ENCODE peak calls at places on chromosomes 2 and 18, in seven cellular contexts. Y is CD4-positive, CD25-positive, alpha-beta regulatory T cell; M is AG04450; P is thoracic aorta; K is adrenal gland; N is A549; F is OCI-LY7. U is an unnamed sample.

GRCh38 chr2:71609958-71610357 is 156.6 kb downstream of the DYSF start:
- DNase-seq in Y (no peak), M (no peak), P (no peak), K (peak), N (peak), F (peak), U (peak)

GRCh38 chr2:148796735-148797512 is 78.1 kb upstream of the KIF5C start:
- DNase-seq in Y (no peak), M (no peak), P (no peak), K (no peak), N (no peak), F (no peak), U (no peak)

GRCh38 chr2:240528406-240529040 is 29.3 kb downstream of the ANKMY1 start:
- DNase-seq in Y (no peak), M (no peak), P (no peak), K (no peak), N (no peak), F (no peak), U (no peak)

GRCh38 chr18:44497757-44498490 is 182.8 kb upstream of the SETBP1 start:
- DNase-seq in Y (no peak), M (no peak), P (no peak), K (no peak), N (no peak), F (no peak), U (no peak)

GRCh38 chr2:127392133-127392827 is 4.5 kb upstream of the MAP3K2 start:
- DNase-seq in Y (no peak), M (no peak), P (no peak), K (no peak), N (no peak), F (no peak), U (no peak)

GRCh38 chr2:237432484-237433092 is 18.6 kb upstream of the COL6A3 start:
- DNase-seq in Y (peak), M (no peak), P (no peak), K (no peak), N (peak), F (no peak), U (no peak)

GRCh38 chr2:23686405-23687029 is 240.4 kb downstream of the ATAD2B start:
- DNase-seq in Y (no peak), M (no peak), P (no peak), K (no peak), N (no peak), F (no peak), U (no peak)

GRCh38 chr18:70380915-70381896 is 92.4 kb downstream of the SOCS6 start:
- DNase-seq in Y (no peak), M (no peak), P (no peak), K (no peak), N (no peak), F (no peak), U (no peak)

GRCh38 chr2:241878007-241878970 is 8.8 kb downstream of the RTP5 start:
- DNase-seq in Y (peak), M (no peak), P (peak), K (peak), N (peak), F (peak), U (peak)

DNA sequence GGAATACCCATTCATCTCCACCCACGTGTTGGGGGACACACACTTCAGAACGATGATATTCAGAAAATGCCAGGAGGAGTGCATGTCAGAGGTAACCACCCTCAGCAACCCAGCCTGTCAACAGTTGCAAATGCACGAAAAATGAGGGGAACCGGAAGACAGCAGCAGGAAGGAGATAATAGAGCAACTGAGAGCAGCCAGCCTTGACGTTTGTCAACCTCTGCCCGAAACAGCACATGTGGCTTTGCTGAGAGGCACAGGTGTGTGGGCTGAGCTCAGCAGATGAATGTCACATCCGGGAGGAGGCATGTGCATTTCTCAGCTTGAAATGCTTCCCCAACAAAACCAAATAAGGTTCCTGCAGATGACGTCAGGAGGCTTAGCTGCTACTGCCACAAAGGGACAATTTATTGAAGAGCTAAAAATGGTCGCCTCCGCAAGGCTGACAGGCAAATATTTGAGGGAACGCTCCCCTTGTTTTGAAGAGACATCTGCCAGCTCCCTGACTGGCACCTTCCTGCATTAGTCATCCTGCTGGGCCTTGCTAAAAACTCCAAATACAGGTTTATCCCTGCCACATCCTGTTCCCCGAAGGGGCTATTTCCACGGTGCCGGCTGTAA is 419.0 kb downstream of the NBAS start:
- DNase-seq in Y (peak), M (no peak), P (no peak), K (no peak), N (no peak), F (peak), U (peak)
- H3K4me3 ChIP-seq in Y (peak), M (no peak), P (no peak), K (no peak), N (no peak), F (peak), U (no peak)

GRCh38 chr2:219416938-219417337 is 1.2 kb upstream of the DES start:
- DNase-seq in Y (no peak), M (no peak), P (no peak), K (no peak), N (no peak), F (no peak), U (no peak)

GRCh38 chr2:219419331-219420197 is 1.4 kb downstream of the DES start:
- DNase-seq in Y (no peak), M (no peak), P (no peak), K (no peak), N (no peak), F (no peak), U (no peak)

GRCh38 chr2:219418155-219418569 is at the start of gene DES:
- DNase-seq in Y (no peak), M (no peak), P (no peak), K (no peak), N (no peak), F (no peak), U (no peak)

GRCh38 chr2:219417374-219417773 is 803 bp upstream of the DES start:
- DNase-seq in Y (no peak), M (no peak), P (no peak), K (no peak), N (no peak), F (no peak), U (no peak)

GRCh38 chr2:219418570-219419189 is 503 bp downstream of the DES start:
- DNase-seq in Y (no peak), M (no peak), P (no peak), K (no peak), N (no peak), F (no peak), U (no peak)
- H3K4me3 ChIP-seq in Y (no peak), M (no peak), P (peak), K (no peak), N (no peak), F (no peak), U (no peak)

GRCh38 chr2:218310853-218311542 is 18.7 kb upstream of the TMBIM1 start:
- DNase-seq in Y (no peak), M (no peak), P (no peak), K (no peak), N (no peak), F (no peak), U (no peak)

GRCh38 chr2:218306184-218306920 is 14.0 kb upstream of the TMBIM1 start:
- DNase-seq in Y (no peak), M (no peak), P (no peak), K (no peak), N (no peak), F (no peak), U (no peak)

GRCh38 chr2:218301176-218301819 is 9.0 kb upstream of the TMBIM1 start:
- DNase-seq in Y (peak), M (peak), P (peak), K (peak), N (peak), F (peak), U (peak)

GRCh38 chr2:218307415-218308090 is 15.2 kb upstream of the TMBIM1 start:
- DNase-seq in Y (no peak), M (no peak), P (no peak), K (peak), N (no peak), F (no peak), U (no peak)

GRCh38 chr2:218305383-218305782 is 13.1 kb upstream of the TMBIM1 start:
- DNase-seq in Y (no peak), M (no peak), P (no peak), K (no peak), N (no peak), F (no peak), U (no peak)
- H3K4me3 ChIP-seq in Y (no peak), M (no peak), P (no peak), K (no peak), N (no peak), F (no peak), U (no peak)

GRCh38 chr2:120577896-120578295 is 157.8 kb upstream of the GLI2 start:
- DNase-seq in Y (no peak), M (no peak), P (no peak), K (no peak), N (no peak), F (no peak), U (no peak)

GRCh38 chr2:120578576-120579352 is 156.9 kb upstream of the GLI2 start:
- DNase-seq in Y (no peak), M (no peak), P (no peak), K (no peak), N (no peak), F (peak), U (no peak)

GRCh38 chr2:120575966-120576365 is 159.7 kb upstream of the GLI2 start:
- DNase-seq in Y (no peak), M (no peak), P (no peak), K (no peak), N (no peak), F (no peak), U (no peak)

GRCh38 chr2:120574620-120575019 is 161.0 kb upstream of the GLI2 start:
- DNase-seq in Y (no peak), M (no peak), P (no peak), K (no peak), N (no peak), F (no peak), U (no peak)

DNA sequence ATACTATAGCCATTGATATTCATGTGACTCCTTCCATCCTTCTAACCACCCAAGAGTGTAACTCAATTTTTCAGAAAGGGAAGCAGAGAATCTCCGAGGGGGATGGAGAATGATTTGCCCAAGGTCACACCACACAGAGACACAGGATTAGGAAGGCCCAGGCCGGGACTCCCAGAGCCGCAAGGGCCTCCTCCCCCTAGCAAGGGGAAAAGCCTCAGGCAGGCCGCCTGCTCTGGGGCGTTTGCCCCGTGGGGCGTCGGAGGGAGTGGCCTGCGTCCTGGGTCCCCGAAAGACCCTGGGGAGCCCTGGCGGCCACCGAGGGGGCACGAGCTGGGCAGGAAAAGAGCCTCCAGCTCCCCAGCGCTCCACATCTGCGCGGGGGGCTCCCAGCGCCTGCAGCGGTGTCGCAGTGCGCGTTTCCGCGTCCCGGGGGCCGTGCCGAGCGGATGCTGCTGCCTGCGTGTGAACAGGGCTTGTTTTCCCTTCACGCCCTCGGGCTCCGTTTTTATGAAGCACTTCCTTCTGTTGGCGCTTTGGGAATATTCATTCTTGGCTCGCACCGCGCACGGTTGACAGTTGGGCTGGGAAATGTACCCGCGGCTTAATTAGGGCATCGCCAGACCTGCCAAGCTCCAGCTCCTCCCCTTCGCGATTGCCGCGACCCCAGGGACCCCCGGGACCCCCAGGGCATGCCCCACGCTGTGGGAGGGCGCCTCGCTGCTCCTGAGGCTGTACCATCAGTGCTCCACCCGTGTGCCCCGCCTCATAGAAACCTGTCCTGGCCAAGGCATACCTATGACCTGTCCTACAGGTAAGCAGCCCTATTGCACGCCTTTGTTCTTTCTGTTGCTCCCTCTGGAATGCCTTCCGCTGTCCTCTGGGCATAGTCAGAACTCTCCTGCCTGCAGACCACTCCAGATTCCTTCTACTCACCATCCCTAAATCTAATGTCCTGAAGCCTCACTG is 158.9 kb upstream of the GLI2 start:
- DNase-seq in Y (no peak), M (no peak), P (no peak), K (no peak), N (no peak), F (no peak), U (no peak)
- H3K4me3 ChIP-seq in Y (no peak), M (peak), P (peak), K (no peak), N (no peak), F (no peak), U (no peak)

GRCh38 chr2:9949239-9949991 is 2.1 kb upstream of the GRHL1 start:
- DNase-seq in Y (no peak), M (no peak), P (no peak), K (no peak), N (no peak), F (no peak), U (no peak)

GRCh38 chr2:9950521-9951271 is 797 bp upstream of the GRHL1 start:
- DNase-seq in Y (no peak), M (no peak), P (no peak), K (peak), N (peak), F (no peak), U (peak)

GRCh38 chr2:9951272-9951521 is 296 bp upstream of the GRHL1 start:
- DNase-seq in Y (no peak), M (no peak), P (no peak), K (no peak), N (no peak), F (no peak), U (no peak)

GRCh38 chr2:9948721-9949120 is 2.8 kb upstream of the GRHL1 start:
- DNase-seq in Y (no peak), M (no peak), P (no peak), K (no peak), N (no peak), F (no peak), U (no peak)

GRCh38 chr2:9949992-9950520 is 1.4 kb upstream of the GRHL1 start:
- DNase-seq in Y (no peak), M (no peak), P (no peak), K (no peak), N (no peak), F (no peak), U (no peak)
- H3K4me3 ChIP-seq in Y (no peak), M (no peak), P (no peak), K (no peak), N (no peak), F (no peak), U (no peak)

GRCh38 chr18:34976899-34977786 is 64.1 kb upstream of the MAPRE2 start:
- DNase-seq in Y (peak), M (no peak), P (peak), K (peak), N (peak), F (peak), U (peak)

GRCh38 chr18:34978533-34978893 is 62.7 kb upstream of the MAPRE2 start:
- DNase-seq in Y (no peak), M (no peak), P (no peak), K (no peak), N (no peak), F (no peak), U (no peak)

GRCh38 chr18:34981487-34981886 is 59.7 kb upstream of the MAPRE2 start:
- DNase-seq in Y (no peak), M (no peak), P (no peak), K (no peak), N (no peak), F (no peak), U (no peak)

GRCh38 chr18:34977787-34978532 is 63.3 kb upstream of the MAPRE2 start:
- DNase-seq in Y (peak), M (no peak), P (peak), K (peak), N (no peak), F (peak), U (peak)

GRCh38 chr18:34978953-34979608 is 62.1 kb upstream of the MAPRE2 start:
- DNase-seq in Y (no peak), M (peak), P (peak), K (peak), N (peak), F (peak), U (peak)
- H3K4me3 ChIP-seq in Y (peak), M (peak), P (peak), K (no peak), N (peak), F (peak), U (no peak)

DNA sequence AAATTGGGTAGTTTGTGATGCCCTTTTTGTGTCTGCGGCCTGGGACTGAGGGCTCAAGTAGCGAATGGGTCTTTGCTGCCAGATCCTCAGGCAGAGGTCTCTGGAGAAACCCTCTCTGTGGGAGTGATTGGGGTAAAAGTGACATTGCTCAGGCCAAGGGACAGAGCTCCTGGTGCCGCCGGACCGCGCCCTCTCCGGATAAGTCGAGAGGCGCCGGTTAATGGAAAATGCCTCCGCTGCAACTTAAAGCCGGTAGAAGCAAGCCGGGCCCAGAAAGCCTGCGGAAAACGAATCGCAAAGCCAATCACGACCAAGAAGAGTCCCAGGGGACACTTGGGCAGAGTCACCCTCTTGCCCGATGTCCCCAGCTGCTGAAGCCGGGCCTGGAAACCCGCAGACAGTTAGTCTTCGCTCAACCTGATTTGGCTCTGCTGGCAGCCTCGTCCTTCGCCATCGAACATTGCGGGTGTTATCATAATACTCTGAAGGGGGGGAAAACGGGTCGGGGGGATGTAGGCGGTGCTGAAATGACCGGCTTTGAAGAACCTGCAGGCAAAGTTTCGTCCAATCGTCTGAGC is 347 bp upstream of the HOXD12 start:
- DNase-seq in Y (no peak), M (no peak), P (no peak), K (no peak), N (no peak), F (no peak), U (no peak)
- H3K4me3 ChIP-seq in Y (no peak), M (no peak), P (no peak), K (no peak), N (no peak), F (no peak), U (no peak)